ENCODE peak calls at places on chromosomes 5 and 9, in six cellular contexts. G, K, H, Q, Z and W are unnamed samples.

GRCh38 chr5:161431963-161432362 is 114.6 kb downstream of the GABRB2 start:
- DNase-seq in Z (no peak), H (no peak), G (no peak), K (no peak), Q (no peak), W (no peak)

GRCh38 chr9:76734716-76735115 is 29.5 kb upstream of the PCA3 start:
- DNase-seq in Q (no peak), K (no peak), G (no peak), Z (no peak), H (no peak), W (no peak)

GRCh38 chr5:1770443-1770802 is 29.2 kb downstream of the MRPL36 start:
- DNase-seq in Z (no peak), K (no peak), G (no peak), H (no peak), Q (no peak), W (no peak)

GRCh38 chr5:14706615-14707021 is 42.1 kb downstream of the OTULIN start:
- DNase-seq in G (peak), Q (peak), H (no peak), Z (no peak), K (no peak), W (no peak)

GRCh38 chr9:129173296-129174101 is 4.6 kb downstream of the IER5L start:
- DNase-seq in K (no peak), Z (no peak), G (no peak), Q (no peak), H (no peak), W (no peak)

GRCh38 chr5:126044111-126044668 is 379.0 kb upstream of the GRAMD2B start:
- DNase-seq in Q (no peak), K (peak), G (no peak), Z (no peak), H (peak), W (no peak)

GRCh38 chr5:157362982-157363381 is 97.0 kb upstream of the NIPAL4 start:
- DNase-seq in Q (no peak), G (no peak), K (no peak), H (no peak), Z (no peak), W (no peak)

GRCh38 chr9:91361294-91362201 is at the start of gene AUH:
- DNase-seq in K (peak), Q (peak), H (no peak), G (peak), Z (peak), W (peak)

GRCh38 chr9:108022246-108022935 is 532.8 kb upstream of the KLF4 start:
- DNase-seq in G (no peak), K (no peak), Q (no peak), H (no peak), Z (no peak), W (no peak)

GRCh38 chr5:74587895-74588294 is 52.6 kb downstream of the ENC1 start:
- DNase-seq in H (no peak), Q (no peak), G (no peak), K (no peak), Z (no peak), W (no peak)

GRCh38 chr9:72952914-72953313 is at the start of gene ALDH1A1:
- DNase-seq in Z (peak), H (no peak), K (peak), Q (no peak), G (no peak), W (no peak)

GRCh38 chr5:23223846-23224245 is 283.6 kb upstream of the PRDM9 start:
- DNase-seq in Q (no peak), H (no peak), G (no peak), K (no peak), Z (no peak), W (no peak)

GRCh38 chr5:466661-467310 is 23.8 kb downstream of the EXOC3 start:
- DNase-seq in H (no peak), Z (peak), Q (no peak), G (no peak), K (no peak), W (no peak)

GRCh38 chr9:117411547-117411946 is 3.3 kb downstream of the ASTN2 start:
- DNase-seq in K (peak), Z (no peak), Q (no peak), H (no peak), G (no peak), W (peak)

GRCh38 chr9:19114680-19115270 is 12.1 kb upstream of the HAUS6 start:
- DNase-seq in Z (no peak), G (no peak), H (no peak), K (no peak), Q (no peak), W (no peak)